ENCODE peak calls at places on chromosome 17, in eight cellular contexts. One of them, this sample, is unnamed.
A peak's percentile ranks its signal among the peaks of the same experiment; 100 is the strongest.

GRCh38 chr17:72173475-72174116 is 52.8 kb downstream of the SOX9 start:
- DNase-seq in brain microvascular endothelial cell: peak; percentile 60
- DNase-seq in NCI-H524: peak; percentile 78
- DNase-seq in dorsolateral prefrontal cortex: no peak
- DNase-seq in iris pigment epithelial cell: no peak
- DNase-seq in uterus: no peak
- DNase-seq in activated CD4-positive, alpha-beta memory T cell treated with anti-CD3 and anti-CD28 coated beads for 36 hours: no peak
- DNase-seq in activated CD4-positive, alpha-beta T cell treated with anti-CD3 and anti-CD28 coated beads, Interleukin-2, amount 50 U/mL, for 48 hours: no peak
- DNase-seq in this sample: no peak

GRCh38 chr17:44539664-44540063 is 17.6 kb upstream of the FZD2 start:
- DNase-seq in brain microvascular endothelial cell: no peak
- DNase-seq in NCI-H524: no peak
- DNase-seq in dorsolateral prefrontal cortex: no peak
- DNase-seq in iris pigment epithelial cell: no peak
- DNase-seq in uterus: no peak
- DNase-seq in activated CD4-positive, alpha-beta memory T cell treated with anti-CD3 and anti-CD28 coated beads for 36 hours: no peak
- DNase-seq in activated CD4-positive, alpha-beta T cell treated with anti-CD3 and anti-CD28 coated beads, Interleukin-2, amount 50 U/mL, for 48 hours: no peak
- DNase-seq in this sample: no peak

GRCh38 chr17:60421273-60422161 is 772 bp upstream of the CHCT1 start:
- DNase-seq in brain microvascular endothelial cell: peak; percentile 25
- DNase-seq in NCI-H524: peak; percentile 68
- DNase-seq in dorsolateral prefrontal cortex: peak; percentile 45
- DNase-seq in iris pigment epithelial cell: peak; percentile 44
- DNase-seq in uterus: peak; percentile 65
- DNase-seq in activated CD4-positive, alpha-beta memory T cell treated with anti-CD3 and anti-CD28 coated beads for 36 hours: peak; percentile 86
- DNase-seq in activated CD4-positive, alpha-beta T cell treated with anti-CD3 and anti-CD28 coated beads, Interleukin-2, amount 50 U/mL, for 48 hours: peak; percentile 80
- DNase-seq in this sample: peak; percentile 66

GRCh38 chr17:72399608-72400487 is 279.0 kb downstream of the SOX9 start:
- DNase-seq in brain microvascular endothelial cell: no peak
- DNase-seq in NCI-H524: no peak
- DNase-seq in dorsolateral prefrontal cortex: no peak
- DNase-seq in iris pigment epithelial cell: no peak
- DNase-seq in uterus: no peak
- DNase-seq in activated CD4-positive, alpha-beta memory T cell treated with anti-CD3 and anti-CD28 coated beads for 36 hours: no peak
- DNase-seq in activated CD4-positive, alpha-beta T cell treated with anti-CD3 and anti-CD28 coated beads, Interleukin-2, amount 50 U/mL, for 48 hours: no peak
- DNase-seq in this sample: no peak

GRCh38 chr17:63837962-63838585 is 4.4 kb downstream of the SMARCD2 start:
- DNase-seq in brain microvascular endothelial cell: no peak
- DNase-seq in NCI-H524: peak; percentile 28
- DNase-seq in dorsolateral prefrontal cortex: no peak
- DNase-seq in iris pigment epithelial cell: no peak
- DNase-seq in uterus: no peak
- DNase-seq in activated CD4-positive, alpha-beta memory T cell treated with anti-CD3 and anti-CD28 coated beads for 36 hours: no peak
- DNase-seq in activated CD4-positive, alpha-beta T cell treated with anti-CD3 and anti-CD28 coated beads, Interleukin-2, amount 50 U/mL, for 48 hours: no peak
- DNase-seq in this sample: no peak

GRCh38 chr17:62119373-62119772 is 54.3 kb upstream of the MED13 start:
- DNase-seq in brain microvascular endothelial cell: no peak
- DNase-seq in NCI-H524: no peak
- DNase-seq in dorsolateral prefrontal cortex: no peak
- DNase-seq in iris pigment epithelial cell: no peak
- DNase-seq in uterus: no peak
- DNase-seq in activated CD4-positive, alpha-beta memory T cell treated with anti-CD3 and anti-CD28 coated beads for 36 hours: no peak
- DNase-seq in activated CD4-positive, alpha-beta T cell treated with anti-CD3 and anti-CD28 coated beads, Interleukin-2, amount 50 U/mL, for 48 hours: no peak
- DNase-seq in this sample: no peak

GRCh38 chr17:37180371-37180770 is 195.4 kb upstream of the C17orf78 start:
- DNase-seq in brain microvascular endothelial cell: no peak
- DNase-seq in NCI-H524: no peak
- DNase-seq in dorsolateral prefrontal cortex: no peak
- DNase-seq in iris pigment epithelial cell: peak; percentile 35
- DNase-seq in uterus: no peak
- DNase-seq in activated CD4-positive, alpha-beta memory T cell treated with anti-CD3 and anti-CD28 coated beads for 36 hours: no peak
- DNase-seq in activated CD4-positive, alpha-beta T cell treated with anti-CD3 and anti-CD28 coated beads, Interleukin-2, amount 50 U/mL, for 48 hours: no peak
- DNase-seq in this sample: no peak

GRCh38 chr17:61352771-61353170 is 46.9 kb upstream of the TBX2 start:
- DNase-seq in brain microvascular endothelial cell: no peak
- DNase-seq in NCI-H524: no peak
- DNase-seq in dorsolateral prefrontal cortex: no peak
- DNase-seq in iris pigment epithelial cell: no peak
- DNase-seq in uterus: no peak
- DNase-seq in activated CD4-positive, alpha-beta memory T cell treated with anti-CD3 and anti-CD28 coated beads for 36 hours: no peak
- DNase-seq in activated CD4-positive, alpha-beta T cell treated with anti-CD3 and anti-CD28 coated beads, Interleukin-2, amount 50 U/mL, for 48 hours: no peak
- DNase-seq in this sample: no peak

GRCh38 chr17:41768682-41769288 is 17.7 kb downstream of the JUP start:
- DNase-seq in brain microvascular endothelial cell: no peak
- DNase-seq in NCI-H524: no peak
- DNase-seq in dorsolateral prefrontal cortex: no peak
- DNase-seq in iris pigment epithelial cell: no peak
- DNase-seq in uterus: no peak
- DNase-seq in activated CD4-positive, alpha-beta memory T cell treated with anti-CD3 and anti-CD28 coated beads for 36 hours: no peak
- DNase-seq in activated CD4-positive, alpha-beta T cell treated with anti-CD3 and anti-CD28 coated beads, Interleukin-2, amount 50 U/mL, for 48 hours: no peak
- DNase-seq in this sample: no peak

GRCh38 chr17:61330174-61331150 is 69.2 kb upstream of the TBX2 start:
- DNase-seq in brain microvascular endothelial cell: no peak
- DNase-seq in NCI-H524: no peak
- DNase-seq in dorsolateral prefrontal cortex: no peak
- DNase-seq in iris pigment epithelial cell: no peak
- DNase-seq in uterus: no peak
- DNase-seq in activated CD4-positive, alpha-beta memory T cell treated with anti-CD3 and anti-CD28 coated beads for 36 hours: no peak
- DNase-seq in activated CD4-positive, alpha-beta T cell treated with anti-CD3 and anti-CD28 coated beads, Interleukin-2, amount 50 U/mL, for 48 hours: no peak
- DNase-seq in this sample: no peak